ENCODE peak calls at places on chromosomes 2 and 18, in six cellular contexts. C is psoas muscle, Q is WERI-Rb-1, T is fibroblast of lung, F is tibial artery, P is transverse colon. V is an unnamed sample.

GRCh38 chr2:178275600-178275999 is 81.3 kb downstream of the OSBPL6 start:
- DNase-seq in C (no peak), Q (no peak), T (no peak), F (no peak), P (no peak), V (no peak)

GRCh38 chr18:66508937-66509336 is 95.0 kb downstream of the CDH19 start:
- DNase-seq in C (no peak), Q (no peak), T (no peak), F (no peak), P (no peak), V (no peak)

GRCh38 chr2:953408-953807 is 2.8 kb downstream of the SNTG2 start:
- DNase-seq in C (no peak), Q (no peak), T (no peak), F (no peak), P (no peak), V (no peak)

GRCh38 chr18:6734746-6735430 is 5.4 kb downstream of the ARHGAP28 start:
- DNase-seq in C (no peak), Q (no peak), T (no peak), F (no peak), P (no peak), V (no peak)

GRCh38 chr18:36308711-36309435 is 11.4 kb downstream of the FHOD3 start:
- DNase-seq in C (no peak), Q (no peak), T (no peak), F (no peak), P (no peak), V (no peak)

GRCh38 chr18:64330161-64330560 is 181.3 kb upstream of the LINC00305 start:
- DNase-seq in C (no peak), Q (peak), T (no peak), F (no peak), P (no peak), V (peak)

GRCh38 chr2:37802899-37803379 is 122.1 kb upstream of the RMDN2 start:
- DNase-seq in C (no peak), Q (no peak), T (peak), F (no peak), P (no peak), V (no peak)

GRCh38 chr2:124283090-124283489 is 258.0 kb downstream of the CNTNAP5 start:
- DNase-seq in C (no peak), Q (no peak), T (peak), F (no peak), P (no peak), V (no peak)

GRCh38 chr18:31607384-31607783 is 15.7 kb downstream of the TTR start:
- DNase-seq in C (no peak), Q (no peak), T (no peak), F (no peak), P (no peak), V (no peak)

GRCh38 chr2:71568103-71568502 is 114.7 kb downstream of the DYSF start:
- DNase-seq in C (no peak), Q (no peak), T (no peak), F (no peak), P (no peak), V (no peak)

GRCh38 chr2:156435392-156435724 is 821 bp upstream of the GPD2 start:
- DNase-seq in C (no peak), Q (peak), T (no peak), F (no peak), P (no peak), V (no peak)

GRCh38 chr2:119579457-119580295 is 35.4 kb downstream of the CFAP221 start:
- DNase-seq in C (no peak), Q (no peak), T (no peak), F (no peak), P (no peak), V (no peak)

GRCh38 chr2:192328297-192328696 is 133.6 kb upstream of the TMEFF2 start:
- DNase-seq in C (no peak), Q (no peak), T (no peak), F (no peak), P (no peak), V (no peak)

GRCh38 chr2:217802876-217803638 is 199.7 kb downstream of the TNS1 start:
- DNase-seq in C (no peak), Q (no peak), T (no peak), F (peak), P (no peak), V (peak)

GRCh38 chr2:149561309-149561926 is 26.2 kb downstream of the MMADHC start:
- DNase-seq in C (no peak), Q (no peak), T (no peak), F (no peak), P (no peak), V (no peak)

GRCh38 chr2:61793389-61793836 is 60.4 kb downstream of the FAM161A start:
- DNase-seq in C (peak), Q (peak), T (peak), F (peak), P (peak), V (peak)

GRCh38 chr2:3469486-3469885 is 49.8 kb downstream of the ADI1 start:
- DNase-seq in C (no peak), Q (no peak), T (no peak), F (no peak), P (no peak), V (no peak)

GRCh38 chr2:217151509-217152206 is 291.8 kb upstream of the TNP1 start:
- DNase-seq in C (no peak), Q (no peak), T (no peak), F (no peak), P (no peak), V (no peak)

GRCh38 chr18:59008302-59008974 is 131.2 kb upstream of the SEC11C start:
- DNase-seq in C (no peak), Q (no peak), T (peak), F (no peak), P (no peak), V (peak)

GRCh38 chr2:181177376-181177775 is 197.0 kb downstream of the UBE2E3 start:
- DNase-seq in C (no peak), Q (no peak), T (no peak), F (no peak), P (no peak), V (no peak)

GRCh38 chr2:240255811-240256703 is 115.6 kb upstream of the OTOS start:
- DNase-seq in C (peak), Q (no peak), T (peak), F (no peak), P (no peak), V (peak)

GRCh38 chr2:104969564-104969963 is 68.3 kb upstream of the MRPS9 start:
- DNase-seq in C (no peak), Q (no peak), T (peak), F (no peak), P (no peak), V (peak)

GRCh38 chr2:26597197-26597596 is 44.0 kb downstream of the CIB4 start:
- DNase-seq in C (no peak), Q (no peak), T (no peak), F (no peak), P (no peak), V (no peak)

GRCh38 chr2:2698182-2699116 is 367.4 kb upstream of the MYT1L start:
- DNase-seq in C (no peak), Q (peak), T (no peak), F (no peak), P (no peak), V (peak)

GRCh38 chr2:3302751-3303582 is 74.7 kb downstream of the EIPR1 start:
- DNase-seq in C (no peak), Q (peak), T (no peak), F (no peak), P (no peak), V (peak)

GRCh38 chr2:113126845-113127645 is at the start of gene IL1RN:
- DNase-seq in C (peak), Q (no peak), T (no peak), F (peak), P (no peak), V (no peak)

GRCh38 chr2:212832211-212833195 is 293.9 kb upstream of the ERBB4 start:
- DNase-seq in C (no peak), Q (no peak), T (no peak), F (no peak), P (no peak), V (no peak)

GRCh38 chr18:10453885-10454772 is at the start of gene APCDD1:
- DNase-seq in C (peak), Q (peak), T (peak), F (peak), P (peak), V (peak)

GRCh38 chr18:58893388-58894099 is 28.9 kb downstream of the ZNF532 start:
- DNase-seq in C (no peak), Q (no peak), T (no peak), F (no peak), P (no peak), V (no peak)

GRCh38 chr2:63514237-63514716 is 74.0 kb downstream of the WDPCP start:
- DNase-seq in C (no peak), Q (no peak), T (no peak), F (no peak), P (no peak), V (no peak)

GRCh38 chr2:42172566-42172965 is 3.4 kb downstream of the EML4 start:
- DNase-seq in C (no peak), Q (no peak), T (no peak), F (no peak), P (no peak), V (no peak)

GRCh38 chr2:63819256-63819655 is 22.4 kb upstream of the UGP2 start:
- DNase-seq in C (no peak), Q (no peak), T (no peak), F (no peak), P (no peak), V (no peak)

GRCh38 chr18:65750421-65751144 is at the start of gene CDH7:
- DNase-seq in C (no peak), Q (peak), T (peak), F (no peak), P (no peak), V (peak)

GRCh38 chr2:213104089-213104902 is 47.1 kb downstream of the IKZF2 start:
- DNase-seq in C (no peak), Q (no peak), T (peak), F (no peak), P (no peak), V (no peak)

GRCh38 chr2:177998006-177998405 is 74.6 kb downstream of the PDE11A start:
- DNase-seq in C (no peak), Q (no peak), T (peak), F (no peak), P (no peak), V (no peak)

GRCh38 chr2:96888082-96889011 is 18.5 kb upstream of the SEMA4C start:
- DNase-seq in C (no peak), Q (no peak), T (no peak), F (peak), P (peak), V (no peak)

GRCh38 chr2:112691761-112692370 is 29.0 kb upstream of the NT5DC4 start:
- DNase-seq in C (no peak), Q (no peak), T (peak), F (no peak), P (no peak), V (no peak)

GRCh38 chr18:38750786-38751185 is 1185.2 kb upstream of the CELF4 start:
- DNase-seq in C (no peak), Q (no peak), T (no peak), F (no peak), P (no peak), V (no peak)

GRCh38 chr2:86806059-86806857 is 15.5 kb upstream of the CD8A start:
- DNase-seq in C (no peak), Q (no peak), T (no peak), F (no peak), P (no peak), V (no peak)
- H3K4me3 ChIP-seq in C (no peak), Q (no peak), T (no peak), F (no peak), P (no peak), V (no peak)

DNA sequence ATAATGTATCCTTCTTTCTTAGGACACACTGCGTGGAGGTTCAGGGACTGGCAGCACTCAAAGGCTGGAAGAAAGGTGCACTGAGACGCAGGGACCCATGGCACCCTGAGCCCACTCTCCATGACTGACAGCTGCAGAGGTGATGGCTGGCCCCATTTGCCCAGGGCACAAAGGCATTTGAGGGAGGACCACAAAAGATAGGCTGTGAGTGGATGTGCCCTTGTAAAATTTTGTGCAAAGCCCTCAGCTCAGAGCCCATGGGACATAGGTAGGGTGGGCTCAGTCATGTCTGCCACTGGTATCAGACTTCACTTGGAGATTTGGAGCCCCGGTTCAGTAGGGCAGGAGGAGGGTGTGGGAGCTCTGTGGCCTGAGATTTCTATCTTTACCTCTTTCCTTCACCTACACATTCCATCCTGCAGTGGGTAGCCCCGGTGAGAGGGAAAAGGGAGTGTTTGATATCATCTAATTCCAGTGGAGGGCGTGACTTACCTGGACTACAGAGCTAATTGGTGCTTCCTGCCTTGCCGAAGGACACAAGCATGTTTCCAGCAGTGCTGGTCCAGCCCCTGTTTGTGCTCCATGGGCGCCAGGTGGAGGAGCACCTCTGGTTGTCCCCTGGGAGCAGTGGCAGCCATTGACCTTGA is 312.2 kb downstream of the EN1 start:
- DNase-seq in C (no peak), Q (no peak), T (no peak), F (no peak), P (no peak), V (peak)
- TF ChIP-seq CTCF in C (no peak), Q (no peak), T (no peak), F (no peak), P (no peak), V (peak)

GRCh38 chr18:79394438-79395307 is 1.1 kb upstream of the NFATC1 start:
- DNase-seq in C (no peak), Q (peak), T (peak), F (peak), P (no peak), V (peak)
- H3K4me3 ChIP-seq in C (peak), Q (peak), T (peak), F (peak), P (peak), V (peak)

GRCh38 chr2:31386648-31387047 is 27.9 kb downstream of the XDH start:
- DNase-seq in C (no peak), Q (peak), T (no peak), F (no peak), P (no peak), V (peak)
- TF ChIP-seq CTCF in C (no peak), Q (peak), T (no peak), F (no peak), P (no peak), V (peak)

GRCh38 chr2:36695746-36696415 is 626 bp upstream of the VIT start:
- DNase-seq in C (no peak), Q (no peak), T (peak), F (no peak), P (no peak), V (peak)
- H3K4me3 ChIP-seq in C (no peak), Q (no peak), T (no peak), F (no peak), P (no peak), V (no peak)

GRCh38 chr2:17334300-17334699 is 183.9 kb downstream of the RAD51AP2 start:
- DNase-seq in C (no peak), Q (no peak), T (no peak), F (no peak), P (no peak), V (no peak)
- TF ChIP-seq CTCF in C (no peak), Q (no peak), T (no peak), F (no peak), P (no peak), V (no peak)